ENCODE peak calls at places on chromosome 12, in five cellular contexts. One of them, this sample, is unnamed.

GRCh38 chr12:71594214-71594948 is 69.3 kb downstream of the ZFC3H1 start:
- DNase-seq in NCI-H1694: peak
- DNase-seq in GM12864: no peak
- DNase-seq in lower lobe of right lung: no peak
- DNase-seq in stimulated activated CD4-positive, alpha-beta T cell treated with anti-CD3 and anti-CD28 coated beads, Interleukin-4, amount 100 ng/mL, for 48 hours: no peak
- DNase-seq in this sample: no peak

GRCh38 chr12:31337952-31338351 is 12.0 kb upstream of the SINHCAF start:
- DNase-seq in NCI-H1694: no peak
- DNase-seq in GM12864: no peak
- DNase-seq in lower lobe of right lung: no peak
- DNase-seq in stimulated activated CD4-positive, alpha-beta T cell treated with anti-CD3 and anti-CD28 coated beads, Interleukin-4, amount 100 ng/mL, for 48 hours: no peak
- DNase-seq in this sample: no peak

GRCh38 chr12:14936224-14936861 is 2.0 kb downstream of the ERP27 start:
- DNase-seq in NCI-H1694: no peak
- DNase-seq in GM12864: no peak
- DNase-seq in lower lobe of right lung: no peak
- DNase-seq in stimulated activated CD4-positive, alpha-beta T cell treated with anti-CD3 and anti-CD28 coated beads, Interleukin-4, amount 100 ng/mL, for 48 hours: no peak
- DNase-seq in this sample: no peak

GRCh38 chr12:793037-793436 is 40.7 kb downstream of the WNK1 start:
- DNase-seq in NCI-H1694: no peak
- DNase-seq in GM12864: no peak
- DNase-seq in lower lobe of right lung: no peak
- DNase-seq in stimulated activated CD4-positive, alpha-beta T cell treated with anti-CD3 and anti-CD28 coated beads, Interleukin-4, amount 100 ng/mL, for 48 hours: no peak
- DNase-seq in this sample: no peak

GRCh38 chr12:114013601-114014345 is 47.6 kb upstream of the RBM19 start:
- DNase-seq in NCI-H1694: no peak
- DNase-seq in GM12864: no peak
- DNase-seq in lower lobe of right lung: no peak
- DNase-seq in stimulated activated CD4-positive, alpha-beta T cell treated with anti-CD3 and anti-CD28 coated beads, Interleukin-4, amount 100 ng/mL, for 48 hours: no peak
- DNase-seq in this sample: no peak

GRCh38 chr12:123089631-123090353 is 61.1 kb downstream of the PITPNM2 start:
- DNase-seq in NCI-H1694: no peak
- DNase-seq in GM12864: no peak
- DNase-seq in lower lobe of right lung: no peak
- DNase-seq in stimulated activated CD4-positive, alpha-beta T cell treated with anti-CD3 and anti-CD28 coated beads, Interleukin-4, amount 100 ng/mL, for 48 hours: no peak
- DNase-seq in this sample: peak

GRCh38 chr12:30138483-30138882 is 354.7 kb upstream of the TMTC1 start:
- DNase-seq in NCI-H1694: no peak
- DNase-seq in GM12864: no peak
- DNase-seq in lower lobe of right lung: no peak
- DNase-seq in stimulated activated CD4-positive, alpha-beta T cell treated with anti-CD3 and anti-CD28 coated beads, Interleukin-4, amount 100 ng/mL, for 48 hours: no peak
- DNase-seq in this sample: no peak

GRCh38 chr12:63916561-63917476 is 72.3 kb downstream of the SRGAP1 start:
- DNase-seq in NCI-H1694: no peak
- DNase-seq in GM12864: no peak
- DNase-seq in lower lobe of right lung: no peak
- DNase-seq in stimulated activated CD4-positive, alpha-beta T cell treated with anti-CD3 and anti-CD28 coated beads, Interleukin-4, amount 100 ng/mL, for 48 hours: no peak
- DNase-seq in this sample: no peak

GRCh38 chr12:26896913-26897312 is 40.9 kb downstream of the INTS13 start:
- DNase-seq in NCI-H1694: no peak
- DNase-seq in GM12864: no peak
- DNase-seq in lower lobe of right lung: no peak
- DNase-seq in stimulated activated CD4-positive, alpha-beta T cell treated with anti-CD3 and anti-CD28 coated beads, Interleukin-4, amount 100 ng/mL, for 48 hours: no peak
- DNase-seq in this sample: no peak

GRCh38 chr12:43852744-43853143 is 16.9 kb downstream of the TMEM117 start:
- DNase-seq in NCI-H1694: no peak
- DNase-seq in GM12864: no peak
- DNase-seq in lower lobe of right lung: no peak
- DNase-seq in stimulated activated CD4-positive, alpha-beta T cell treated with anti-CD3 and anti-CD28 coated beads, Interleukin-4, amount 100 ng/mL, for 48 hours: no peak
- DNase-seq in this sample: no peak

GRCh38 chr12:47939009-47939601 is 24.3 kb upstream of the TMEM106C start:
- DNase-seq in NCI-H1694: no peak
- DNase-seq in GM12864: no peak
- DNase-seq in lower lobe of right lung: no peak
- DNase-seq in stimulated activated CD4-positive, alpha-beta T cell treated with anti-CD3 and anti-CD28 coated beads, Interleukin-4, amount 100 ng/mL, for 48 hours: no peak
- DNase-seq in this sample: no peak

GRCh38 chr12:70719672-70720420 is 82.6 kb upstream of the PTPRB start:
- DNase-seq in NCI-H1694: peak
- DNase-seq in GM12864: peak
- DNase-seq in lower lobe of right lung: peak
- DNase-seq in stimulated activated CD4-positive, alpha-beta T cell treated with anti-CD3 and anti-CD28 coated beads, Interleukin-4, amount 100 ng/mL, for 48 hours: peak
- DNase-seq in this sample: peak

GRCh38 chr12:56718636-56719035 is 6.5 kb downstream of the NACA start:
- DNase-seq in NCI-H1694: no peak
- DNase-seq in GM12864: no peak
- DNase-seq in lower lobe of right lung: no peak
- DNase-seq in stimulated activated CD4-positive, alpha-beta T cell treated with anti-CD3 and anti-CD28 coated beads, Interleukin-4, amount 100 ng/mL, for 48 hours: no peak
- DNase-seq in this sample: no peak

GRCh38 chr12:126869644-126870043 is 1397.3 kb upstream of the TMEM132C start:
- DNase-seq in NCI-H1694: no peak
- DNase-seq in GM12864: no peak
- DNase-seq in lower lobe of right lung: no peak
- DNase-seq in stimulated activated CD4-positive, alpha-beta T cell treated with anti-CD3 and anti-CD28 coated beads, Interleukin-4, amount 100 ng/mL, for 48 hours: no peak
- DNase-seq in this sample: no peak

GRCh38 chr12:12018454-12018853 is 52.3 kb upstream of the BCL2L14 start:
- DNase-seq in NCI-H1694: no peak
- DNase-seq in GM12864: no peak
- DNase-seq in lower lobe of right lung: no peak
- DNase-seq in stimulated activated CD4-positive, alpha-beta T cell treated with anti-CD3 and anti-CD28 coated beads, Interleukin-4, amount 100 ng/mL, for 48 hours: no peak
- DNase-seq in this sample: no peak

GRCh38 chr12:120115692-120116442 is 686 bp downstream of the RAB35 start:
- DNase-seq in NCI-H1694: no peak
- DNase-seq in GM12864: no peak
- DNase-seq in lower lobe of right lung: peak
- DNase-seq in stimulated activated CD4-positive, alpha-beta T cell treated with anti-CD3 and anti-CD28 coated beads, Interleukin-4, amount 100 ng/mL, for 48 hours: no peak
- DNase-seq in this sample: peak

GRCh38 chr12:19428261-19428660 is 11.0 kb upstream of the AEBP2 start:
- DNase-seq in NCI-H1694: no peak
- DNase-seq in GM12864: no peak
- DNase-seq in lower lobe of right lung: no peak
- DNase-seq in stimulated activated CD4-positive, alpha-beta T cell treated with anti-CD3 and anti-CD28 coated beads, Interleukin-4, amount 100 ng/mL, for 48 hours: no peak
- DNase-seq in this sample: peak

GRCh38 chr12:53967451-53968059 is 5.4 kb upstream of the HOXC11 start:
- DNase-seq in NCI-H1694: no peak
- DNase-seq in GM12864: no peak
- DNase-seq in lower lobe of right lung: no peak
- DNase-seq in stimulated activated CD4-positive, alpha-beta T cell treated with anti-CD3 and anti-CD28 coated beads, Interleukin-4, amount 100 ng/mL, for 48 hours: no peak
- DNase-seq in this sample: no peak

GRCh38 chr12:1706284-1707016 is 15.6 kb downstream of the ADIPOR2 start:
- DNase-seq in NCI-H1694: no peak
- DNase-seq in GM12864: no peak
- DNase-seq in lower lobe of right lung: no peak
- DNase-seq in stimulated activated CD4-positive, alpha-beta T cell treated with anti-CD3 and anti-CD28 coated beads, Interleukin-4, amount 100 ng/mL, for 48 hours: no peak
- DNase-seq in this sample: no peak

GRCh38 chr12:127272864-127273263 is 994.1 kb upstream of the TMEM132C start:
- DNase-seq in NCI-H1694: no peak
- DNase-seq in GM12864: no peak
- DNase-seq in lower lobe of right lung: no peak
- DNase-seq in stimulated activated CD4-positive, alpha-beta T cell treated with anti-CD3 and anti-CD28 coated beads, Interleukin-4, amount 100 ng/mL, for 48 hours: no peak
- DNase-seq in this sample: no peak

GRCh38 chr12:67525500-67525884 is 123.1 kb upstream of the DYRK2 start:
- DNase-seq in NCI-H1694: no peak
- DNase-seq in GM12864: no peak
- DNase-seq in lower lobe of right lung: no peak
- DNase-seq in stimulated activated CD4-positive, alpha-beta T cell treated with anti-CD3 and anti-CD28 coated beads, Interleukin-4, amount 100 ng/mL, for 48 hours: no peak
- DNase-seq in this sample: no peak

GRCh38 chr12:15830538-15830937 is 41.4 kb upstream of the EPS8 start:
- DNase-seq in NCI-H1694: no peak
- DNase-seq in GM12864: no peak
- DNase-seq in lower lobe of right lung: no peak
- DNase-seq in stimulated activated CD4-positive, alpha-beta T cell treated with anti-CD3 and anti-CD28 coated beads, Interleukin-4, amount 100 ng/mL, for 48 hours: no peak
- DNase-seq in this sample: no peak

GRCh38 chr12:13209279-13210021 is 12.9 kb downstream of the EMP1 start:
- DNase-seq in NCI-H1694: no peak
- DNase-seq in GM12864: no peak
- DNase-seq in lower lobe of right lung: no peak
- DNase-seq in stimulated activated CD4-positive, alpha-beta T cell treated with anti-CD3 and anti-CD28 coated beads, Interleukin-4, amount 100 ng/mL, for 48 hours: no peak
- DNase-seq in this sample: no peak

GRCh38 chr12:58774008-58774407 is 146.3 kb downstream of the LRIG3 start:
- DNase-seq in NCI-H1694: no peak
- DNase-seq in GM12864: no peak
- DNase-seq in lower lobe of right lung: no peak
- DNase-seq in stimulated activated CD4-positive, alpha-beta T cell treated with anti-CD3 and anti-CD28 coated beads, Interleukin-4, amount 100 ng/mL, for 48 hours: no peak
- DNase-seq in this sample: no peak

GRCh38 chr12:6540181-6540877 is 6.0 kb downstream of the GAPDH start:
- DNase-seq in NCI-H1694: no peak
- DNase-seq in GM12864: no peak
- DNase-seq in lower lobe of right lung: peak
- DNase-seq in stimulated activated CD4-positive, alpha-beta T cell treated with anti-CD3 and anti-CD28 coated beads, Interleukin-4, amount 100 ng/mL, for 48 hours: no peak
- DNase-seq in this sample: no peak

GRCh38 chr12:92208613-92209121 is 63.0 kb upstream of the BTG1 start:
- DNase-seq in NCI-H1694: no peak
- DNase-seq in GM12864: no peak
- DNase-seq in lower lobe of right lung: no peak
- DNase-seq in stimulated activated CD4-positive, alpha-beta T cell treated with anti-CD3 and anti-CD28 coated beads, Interleukin-4, amount 100 ng/mL, for 48 hours: no peak
- DNase-seq in this sample: no peak

GRCh38 chr12:122740351-122740750 is 9.7 kb upstream of the HCAR1 start:
- DNase-seq in NCI-H1694: no peak
- DNase-seq in GM12864: no peak
- DNase-seq in lower lobe of right lung: no peak
- DNase-seq in stimulated activated CD4-positive, alpha-beta T cell treated with anti-CD3 and anti-CD28 coated beads, Interleukin-4, amount 100 ng/mL, for 48 hours: no peak
- DNase-seq in this sample: no peak

GRCh38 chr12:33596814-33597213 is 157.2 kb upstream of the SYT10 start:
- DNase-seq in NCI-H1694: no peak
- DNase-seq in GM12864: no peak
- DNase-seq in lower lobe of right lung: no peak
- DNase-seq in stimulated activated CD4-positive, alpha-beta T cell treated with anti-CD3 and anti-CD28 coated beads, Interleukin-4, amount 100 ng/mL, for 48 hours: no peak
- DNase-seq in this sample: no peak